ENCODE peak calls at places on chromosomes 11 and 22, in six cellular contexts. R is brain microvascular endothelial cell, H is RWPE1, W is GM12865, E is AG20443, M is GM23338. P is an unnamed sample.

GRCh38 chr11:296976-297665 is 2.2 kb downstream of the IFITM5 start:
- DNase-seq in R (no peak), H (no peak), W (no peak), E (no peak), M (no peak), P (peak)

GRCh38 chr11:119371778-119372182 is 9.7 kb downstream of the USP2 start:
- DNase-seq in R (no peak), H (no peak), W (no peak), E (no peak), M (no peak), P (no peak)

GRCh38 chr22:44181912-44182590 is 1.3 kb downstream of the PARVG start:
- DNase-seq in R (no peak), H (no peak), W (peak), E (no peak), M (no peak), P (peak)

GRCh38 chr11:75480890-75481190 is 44.9 kb downstream of the GDPD5 start:
- DNase-seq in R (no peak), H (no peak), W (no peak), E (no peak), M (no peak), P (no peak)

GRCh38 chr11:64803163-64803845 is at the start of gene MAP4K2:
- DNase-seq in R (peak), H (peak), W (peak), E (peak), M (peak), P (no peak)

GRCh38 chr11:84686726-84687125 is 940.4 kb downstream of the DLG2 start:
- DNase-seq in R (no peak), H (no peak), W (no peak), E (no peak), M (peak), P (no peak)

GRCh38 chr22:34105461-34106062 is 185.3 kb upstream of the LARGE1 start:
- DNase-seq in R (no peak), H (no peak), W (peak), E (peak), M (peak), P (no peak)

GRCh38 chr11:57752954-57753353 is 1.3 kb upstream of the BTBD18 start:
- DNase-seq in R (no peak), H (no peak), W (no peak), E (no peak), M (peak), P (no peak)

GRCh38 chr11:129949067-129949466 is 53.6 kb downstream of the PRDM10 start:
- DNase-seq in R (no peak), H (no peak), W (no peak), E (no peak), M (no peak), P (no peak)

GRCh38 chr22:33274214-33274828 is 216.1 kb upstream of the SYN3 start:
- DNase-seq in R (no peak), H (peak), W (peak), E (no peak), M (peak), P (no peak)

GRCh38 chr22:47067911-47068654 is 305.6 kb downstream of the TBC1D22A start:
- DNase-seq in R (no peak), H (no peak), W (no peak), E (no peak), M (no peak), P (no peak)

GRCh38 chr11:122173587-122173986 is 57.6 kb upstream of the BLID start:
- DNase-seq in R (no peak), H (no peak), W (no peak), E (no peak), M (no peak), P (no peak)

GRCh38 chr11:74839445-74839844 is 90.8 kb downstream of the RNF169 start:
- DNase-seq in R (no peak), H (no peak), W (no peak), E (no peak), M (no peak), P (no peak)

GRCh38 chr11:93080146-93080759 is 110.8 kb downstream of the MTNR1B start:
- DNase-seq in R (no peak), H (no peak), W (no peak), E (no peak), M (no peak), P (no peak)

GRCh38 chr11:65290448-65291165 is 24.1 kb upstream of the CDC42EP2 start:
- DNase-seq in R (peak), H (no peak), W (peak), E (peak), M (no peak), P (peak)

GRCh38 chr22:48636746-48637145 is 1190.9 kb downstream of the BRD1 start:
- DNase-seq in R (no peak), H (no peak), W (no peak), E (no peak), M (no peak), P (no peak)

GRCh38 chr11:76803023-76803422 is 19.9 kb downstream of the TSKU start:
- DNase-seq in R (no peak), H (no peak), W (no peak), E (peak), M (no peak), P (no peak)

GRCh38 chr11:115141715-115142114 is 362.5 kb downstream of the CADM1 start:
- DNase-seq in R (no peak), H (no peak), W (no peak), E (no peak), M (no peak), P (no peak)

GRCh38 chr11:46242961-46243795 is 34.3 kb upstream of the CREB3L1 start:
- DNase-seq in R (peak), H (peak), W (peak), E (peak), M (peak), P (peak)

GRCh38 chr11:100970273-100971164 is 159.1 kb downstream of the PGR start:
- DNase-seq in R (no peak), H (no peak), W (no peak), E (no peak), M (peak), P (no peak)

GRCh38 chr11:118435893-118436624 is at the start of gene KMT2A:
- DNase-seq in R (peak), H (peak), W (peak), E (peak), M (peak), P (peak)

GRCh38 chr22:27163162-27164137 is 506.1 kb downstream of the MIAT start:
- DNase-seq in R (no peak), H (no peak), W (no peak), E (no peak), M (no peak), P (no peak)

GRCh38 chr22:49685686-49686085 is 142.0 kb downstream of the BRD1 start:
- DNase-seq in R (no peak), H (no peak), W (no peak), E (no peak), M (no peak), P (no peak)

GRCh38 chr22:19674129-19674928 is 40.0 kb upstream of the SEPTIN5 start:
- DNase-seq in R (no peak), H (no peak), W (no peak), E (no peak), M (no peak), P (no peak)

GRCh38 chr11:133964946-133965632 is 8.3 kb upstream of the IGSF9B start:
- DNase-seq in R (no peak), H (no peak), W (no peak), E (peak), M (no peak), P (no peak)

GRCh38 chr11:128715691-128716153 is 21.9 kb downstream of the FLI1 start:
- DNase-seq in R (peak), H (no peak), W (no peak), E (peak), M (no peak), P (no peak)

GRCh38 chr11:84146826-84147225 is 860.7 kb upstream of the CCDC90B start:
- DNase-seq in R (no peak), H (no peak), W (no peak), E (no peak), M (peak), P (no peak)

GRCh38 chr11:80155412-80156017 is 714.7 kb upstream of the TENM4 start:
- DNase-seq in R (peak), H (peak), W (peak), E (peak), M (peak), P (no peak)

GRCh38 chr11:114295676-114296081 is 520 bp upstream of the NNMT start:
- DNase-seq in R (no peak), H (no peak), W (no peak), E (no peak), M (no peak), P (no peak)

GRCh38 chr11:119671048-119671447 is 58.0 kb downstream of the NECTIN1 start:
- DNase-seq in R (peak), H (no peak), W (no peak), E (peak), M (no peak), P (no peak)

GRCh38 chr22:29716814-29717213 is 3.0 kb upstream of the CABP7 start:
- DNase-seq in R (peak), H (no peak), W (peak), E (peak), M (peak), P (no peak)

GRCh38 chr11:17873571-17873970 is 139.0 kb downstream of the KCNC1 start:
- DNase-seq in R (no peak), H (no peak), W (no peak), E (no peak), M (no peak), P (no peak)

GRCh38 chr22:44127353-44127752 is 53.4 kb upstream of the PARVG start:
- DNase-seq in R (no peak), H (no peak), W (no peak), E (no peak), M (no peak), P (no peak)

GRCh38 chr11:129045150-129045549 is 102.5 kb upstream of the TP53AIP1 start:
- DNase-seq in R (no peak), H (no peak), W (no peak), E (no peak), M (no peak), P (no peak)

GRCh38 chr11:67576742-67577475 is 6.7 kb upstream of the GSTP1 start:
- DNase-seq in R (no peak), H (no peak), W (peak), E (no peak), M (peak), P (no peak)

GRCh38 chr11:1815751-1816150 is 19.0 kb upstream of the SYT8 start:
- DNase-seq in R (no peak), H (no peak), W (no peak), E (no peak), M (no peak), P (no peak)